ENCODE peak calls at places on chromosomes 7 and 10, in seven cellular contexts. W is Caco-2, Q is hepatocyte, X is lung, A is foreskin fibroblast, O is choroid plexus epithelial cell, G is OCI-LY7. T is an unnamed sample.

GRCh38 chr7:97018775-97019535 is 5.7 kb downstream of the DLX5 start:
- DNase-seq in W (no peak), Q (no peak), X (no peak), A (no peak), O (no peak), G (no peak), T (no peak)

GRCh38 chr10:78013564-78013963 is 15.8 kb downstream of the POLR3A start:
- DNase-seq in W (no peak), Q (no peak), X (no peak), A (no peak), O (no peak), G (no peak), T (no peak)

GRCh38 chr10:119493155-119493554 is 49.4 kb downstream of the RGS10 start:
- DNase-seq in W (no peak), Q (no peak), X (no peak), A (no peak), O (no peak), G (no peak), T (no peak)

GRCh38 chr7:99177165-99177564 is 30.8 kb downstream of the KPNA7 start:
- DNase-seq in W (no peak), Q (no peak), X (no peak), A (no peak), O (no peak), G (no peak), T (no peak)

GRCh38 chr7:24442170-24442777 is 131.0 kb upstream of the PALS2 start:
- DNase-seq in W (no peak), Q (no peak), X (no peak), A (no peak), O (no peak), G (no peak), T (no peak)

GRCh38 chr7:55192718-55193117 is 172.4 kb upstream of the LANCL2 start:
- DNase-seq in W (no peak), Q (no peak), X (no peak), A (peak), O (peak), G (no peak), T (peak)

GRCh38 chr10:79627075-79627474 is 16.3 kb downstream of the SFTPA1 start:
- DNase-seq in W (no peak), Q (no peak), X (no peak), A (no peak), O (no peak), G (no peak), T (no peak)

GRCh38 chr7:46230298-46231295 is 309.5 kb upstream of the IGFBP3 start:
- DNase-seq in W (no peak), Q (no peak), X (no peak), A (no peak), O (peak), G (no peak), T (no peak)

GRCh38 chr7:26292768-26293560 is 1.3 kb downstream of the SNX10 start:
- DNase-seq in W (peak), Q (no peak), X (no peak), A (no peak), O (no peak), G (peak), T (no peak)

GRCh38 chr7:100887186-100887954 is 2.1 kb downstream of the UFSP1 start:
- DNase-seq in W (no peak), Q (no peak), X (no peak), A (peak), O (peak), G (peak), T (no peak)

GRCh38 chr7:73340514-73340913 is 12.6 kb downstream of the FKBP6 start:
- DNase-seq in W (no peak), Q (no peak), X (no peak), A (no peak), O (no peak), G (no peak), T (no peak)

GRCh38 chr10:3499120-3499519 is 285.9 kb downstream of the KLF6 start:
- DNase-seq in W (no peak), Q (no peak), X (no peak), A (no peak), O (peak), G (no peak), T (no peak)

GRCh38 chr10:101723176-101723575 is 28.2 kb upstream of the FBXW4 start:
- DNase-seq in W (no peak), Q (no peak), X (no peak), A (no peak), O (no peak), G (no peak), T (no peak)

GRCh38 chr10:4280481-4281206 is 495.6 kb upstream of the KLF6 start:
- DNase-seq in W (no peak), Q (no peak), X (no peak), A (peak), O (peak), G (no peak), T (peak)

GRCh38 chr10:34626158-34626557 is 188.9 kb downstream of the PARD3 start:
- DNase-seq in W (no peak), Q (no peak), X (no peak), A (no peak), O (no peak), G (no peak), T (no peak)

GRCh38 chr7:125926621-125927020 is 997.0 kb upstream of the POT1 start:
- DNase-seq in W (no peak), Q (no peak), X (no peak), A (no peak), O (peak), G (no peak), T (no peak)

GRCh38 chr10:61758440-61758839 is 95.7 kb downstream of the CABCOCO1 start:
- DNase-seq in W (no peak), Q (no peak), X (no peak), A (peak), O (peak), G (no peak), T (no peak)

GRCh38 chr7:74138945-74139843 is 35.0 kb upstream of the EIF4H start:
- DNase-seq in W (no peak), Q (no peak), X (no peak), A (no peak), O (no peak), G (no peak), T (no peak)

GRCh38 chr10:97388152-97388551 is 13.0 kb downstream of the RRP12 start:
- DNase-seq in W (no peak), Q (no peak), X (no peak), A (no peak), O (no peak), G (no peak), T (no peak)

GRCh38 chr10:108631332-108631731 is 1292.0 kb downstream of the XPNPEP1 start:
- DNase-seq in W (no peak), Q (no peak), X (no peak), A (no peak), O (no peak), G (peak), T (no peak)

GRCh38 chr10:64090865-64091264 is 569.7 kb downstream of the REEP3 start:
- DNase-seq in W (no peak), Q (no peak), X (no peak), A (no peak), O (no peak), G (no peak), T (no peak)

GRCh38 chr10:103942866-103943265 is 24.1 kb upstream of the SLK start:
- DNase-seq in W (no peak), Q (no peak), X (no peak), A (peak), O (peak), G (no peak), T (no peak)

GRCh38 chr7:35038340-35038738 is 1.1 kb upstream of the DPY19L1 start:
- DNase-seq in W (no peak), Q (no peak), X (no peak), A (no peak), O (no peak), G (no peak), T (no peak)

GRCh38 chr7:9264395-9264794 is 831.0 kb downstream of the NXPH1 start:
- DNase-seq in W (no peak), Q (no peak), X (no peak), A (no peak), O (no peak), G (no peak), T (no peak)
- TF ChIP-seq CTCF in W (no peak), Q (peak), X (no peak), A (no peak), O (no peak), G (no peak), T (no peak)

GRCh38 chr10:47384148-47384921 is at the start of gene ZNF488:
- DNase-seq in W (peak), Q (peak), X (peak), A (peak), O (peak), G (peak), T (peak)
- TF ChIP-seq CTCF in W (no peak), Q (no peak), X (no peak), A (no peak), O (no peak), G (no peak), T (no peak)

GRCh38 chr10:76902949-76903348 is 734.7 kb downstream of the KCNMA1 start:
- DNase-seq in W (peak), Q (peak), X (peak), A (no peak), O (peak), G (peak), T (no peak)
- TF ChIP-seq CTCF in W (peak), Q (peak), X (no peak), A (peak), O (peak), G (peak), T (no peak)

GRCh38 chr10:99369551-99369950 is 40.4 kb downstream of the CNNM1 start:
- DNase-seq in W (no peak), Q (no peak), X (no peak), A (peak), O (no peak), G (no peak), T (no peak)

GRCh38 chr10:99369126-99369525 is 40.0 kb downstream of the CNNM1 start:
- DNase-seq in W (no peak), Q (no peak), X (no peak), A (peak), O (no peak), G (no peak), T (no peak)

GRCh38 chr10:99372546-99373271 is 43.6 kb downstream of the CNNM1 start:
- DNase-seq in W (no peak), Q (peak), X (no peak), A (peak), O (peak), G (no peak), T (peak)

GRCh38 chr10:99368646-99369045 is 39.5 kb downstream of the CNNM1 start:
- DNase-seq in W (no peak), Q (no peak), X (no peak), A (peak), O (no peak), G (no peak), T (no peak)

GRCh38 chr10:99370993-99371392 is 41.8 kb downstream of the CNNM1 start:
- DNase-seq in W (peak), Q (peak), X (no peak), A (peak), O (peak), G (peak), T (peak)
- TF ChIP-seq CTCF in W (peak), Q (peak), X (no peak), A (peak), O (peak), G (peak), T (peak)

GRCh38 chr7:33907625-33908024 is 2.3 kb downstream of the BMPER start:
- DNase-seq in W (no peak), Q (no peak), X (no peak), A (no peak), O (no peak), G (no peak), T (no peak)

GRCh38 chr7:33905389-33906032 is at the start of gene BMPER:
- DNase-seq in W (peak), Q (peak), X (no peak), A (peak), O (no peak), G (no peak), T (no peak)

GRCh38 chr7:33903770-33904679 is 1.3 kb upstream of the BMPER start:
- DNase-seq in W (peak), Q (peak), X (no peak), A (peak), O (peak), G (no peak), T (no peak)

GRCh38 chr7:33906697-33907096 is 1.4 kb downstream of the BMPER start:
- DNase-seq in W (no peak), Q (no peak), X (no peak), A (no peak), O (no peak), G (no peak), T (no peak)

DNA sequence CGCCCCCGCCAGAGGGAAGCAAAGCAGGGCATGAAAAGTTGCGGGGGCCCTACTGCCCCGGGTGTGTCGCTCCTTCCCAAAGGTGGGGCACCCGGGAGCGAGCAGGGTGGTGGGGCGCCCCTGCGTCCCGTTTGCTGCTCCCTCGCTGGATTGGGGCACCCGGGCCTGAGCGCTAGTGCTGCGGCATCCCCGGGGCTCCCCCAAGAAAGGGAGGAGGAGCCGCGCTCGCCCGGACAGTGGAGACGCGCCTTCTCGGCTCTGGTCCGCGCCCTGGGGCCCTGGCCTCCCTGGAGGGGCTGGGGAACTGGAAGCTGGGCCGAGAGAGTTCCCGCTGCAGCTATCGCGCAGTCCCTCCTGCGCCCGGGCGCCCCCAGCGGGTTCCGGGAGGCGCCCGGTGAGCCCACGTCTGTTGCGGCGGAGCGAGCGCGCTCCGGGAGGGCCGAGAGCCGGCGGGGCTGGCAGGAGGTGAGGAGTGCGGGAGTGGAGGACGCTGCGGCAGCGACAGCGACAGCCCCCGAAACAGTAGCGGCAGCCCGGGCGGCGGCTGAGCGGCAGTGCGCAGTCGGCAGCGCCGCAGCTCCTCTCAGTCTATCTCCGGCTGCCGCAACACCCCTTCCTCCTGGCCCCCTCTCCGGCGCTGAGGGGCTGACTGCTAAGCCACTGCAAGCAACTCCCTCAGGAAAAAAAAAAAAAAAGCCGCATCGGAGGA is 505 bp upstream of the BMPER start:
- DNase-seq in W (peak), Q (peak), X (no peak), A (peak), O (peak), G (no peak), T (no peak)
- TF ChIP-seq CTCF in W (no peak), Q (peak), X (no peak), A (peak), O (no peak), G (no peak), T (peak)

GRCh38 chr10:133274751-133275682 is 1.7 kb downstream of the ADAM8 start:
- DNase-seq in W (peak), Q (peak), X (no peak), A (peak), O (no peak), G (peak), T (no peak)

GRCh38 chr10:133276435-133277201 is at the start of gene ADAM8:
- DNase-seq in W (peak), Q (peak), X (peak), A (peak), O (no peak), G (peak), T (no peak)

GRCh38 chr10:133276100-133276434 is 601 bp downstream of the ADAM8 start:
- DNase-seq in W (no peak), Q (no peak), X (no peak), A (no peak), O (no peak), G (no peak), T (no peak)

GRCh38 chr10:133277277-133277992 is 767 bp upstream of the ADAM8 start:
- DNase-seq in W (no peak), Q (no peak), X (no peak), A (no peak), O (no peak), G (no peak), T (no peak)

DNA sequence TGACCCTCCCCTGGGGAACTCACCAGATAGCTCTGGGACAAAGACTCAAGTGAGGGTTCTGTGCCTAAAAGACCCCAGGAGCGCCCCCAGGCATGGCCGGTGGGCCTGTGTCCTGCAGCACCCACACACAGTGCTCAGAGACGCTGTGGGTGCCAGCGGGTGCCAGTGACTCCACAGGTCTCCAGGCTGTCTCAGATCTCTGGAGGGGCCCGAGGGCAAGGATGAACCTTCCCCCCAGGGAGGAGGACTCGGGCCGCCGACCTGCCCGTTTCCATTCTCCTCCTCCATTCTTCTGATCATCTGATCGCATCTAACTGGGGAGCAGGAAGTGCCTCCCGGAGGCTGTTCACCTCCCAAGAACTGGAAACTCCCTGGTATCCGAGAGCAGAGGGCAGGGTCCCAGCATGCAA is 980 bp downstream of the ADAM8 start:
- DNase-seq in W (no peak), Q (no peak), X (no peak), A (peak), O (no peak), G (peak), T (no peak)
- TF ChIP-seq CTCF in W (no peak), Q (no peak), X (no peak), A (no peak), O (no peak), G (peak), T (no peak)